ENCODE peak calls at places on chromosomes 2 and 18, in nine cellular contexts. M, I, R, O, U, J, Q, V and G are unnamed samples.

GRCh38 chr18:62778976-62779869 is 63.9 kb downstream of the PHLPP1 start:
- DNase-seq in M (no peak), I (no peak), R (no peak), O (no peak), U (no peak), J (no peak), Q (no peak), V (no peak), G (no peak)

GRCh38 chr2:181762848-181763247 is 82.5 kb upstream of the NEUROD1 start:
- DNase-seq in M (no peak), I (no peak), R (no peak), O (no peak), U (no peak), J (no peak), Q (no peak), V (no peak), G (no peak)

GRCh38 chr2:15814946-15815345 is 125.4 kb upstream of the MYCN start:
- DNase-seq in M (no peak), I (no peak), R (no peak), O (no peak), U (no peak), J (no peak), Q (no peak), V (no peak), G (no peak)

GRCh38 chr2:152523091-152523490 is 188.1 kb downstream of the FMNL2 start:
- DNase-seq in M (peak; percentile 86), I (peak; percentile 72), R (no peak), O (no peak), U (no peak), J (no peak), Q (peak; percentile 70), V (no peak), G (no peak)

GRCh38 chr18:56035546-56035945 is 447.6 kb upstream of the TCF4 start:
- DNase-seq in M (no peak), I (no peak), R (no peak), O (no peak), U (no peak), J (no peak), Q (no peak), V (no peak), G (no peak)

GRCh38 chr2:10169581-10169980 is 47.0 kb downstream of the RRM2 start:
- DNase-seq in M (peak; percentile 19), I (no peak), R (no peak), O (no peak), U (no peak), J (no peak), Q (no peak), V (no peak), G (no peak)

GRCh38 chr2:85935746-85936208 is 47.0 kb upstream of the ST3GAL5 start:
- DNase-seq in M (peak; percentile 71), I (peak; percentile 89), R (peak; percentile 72), O (no peak), U (no peak), J (no peak), Q (peak; percentile 40), V (peak; percentile 87), G (no peak)

GRCh38 chr2:62883629-62884028 is 167.0 kb upstream of the OTX1 start:
- DNase-seq in M (no peak), I (no peak), R (no peak), O (no peak), U (no peak), J (no peak), Q (no peak), V (no peak), G (no peak)

GRCh38 chr2:167404896-167405295 is 516.6 kb downstream of the XIRP2 start:
- DNase-seq in M (peak; percentile 43), I (peak; percentile 82), R (no peak), O (no peak), U (no peak), J (no peak), Q (peak; percentile 8), V (no peak), G (no peak)

GRCh38 chr2:8680931-8681760 is 710 bp upstream of the ID2 start:
- DNase-seq in M (peak; percentile 92), I (peak; percentile 90), R (peak; percentile 81), O (peak; percentile 75), U (no peak), J (peak; percentile 64), Q (no peak), V (no peak), G (peak; percentile 74)

GRCh38 chr2:38430196-38430595 is 53.1 kb upstream of the ATL2 start:
- DNase-seq in M (no peak), I (no peak), R (no peak), O (no peak), U (no peak), J (no peak), Q (no peak), V (no peak), G (no peak)

GRCh38 chr2:238457927-238458324 is 31.2 kb downstream of the ASB1 start:
- DNase-seq in M (no peak), I (no peak), R (no peak), O (no peak), U (no peak), J (no peak), Q (no peak), V (no peak), G (no peak)

GRCh38 chr18:75267643-75268184 is 57.1 kb downstream of the TSHZ1 start:
- DNase-seq in M (no peak), I (no peak), R (no peak), O (peak; percentile 45), U (no peak), J (no peak), Q (no peak), V (no peak), G (no peak)

GRCh38 chr2:200746301-200746700 is 65.4 kb upstream of the BZW1 start:
- DNase-seq in M (no peak), I (no peak), R (no peak), O (no peak), U (no peak), J (no peak), Q (no peak), V (no peak), G (no peak)

GRCh38 chr18:41532344-41533086 is 422.5 kb upstream of the PIK3C3 start:
- DNase-seq in M (peak; percentile 1), I (peak; percentile 33), R (no peak), O (no peak), U (no peak), J (no peak), Q (no peak), V (no peak), G (no peak)
- TF ChIP-seq CTCF in M (peak; percentile 14), I (peak; percentile 49), R (no peak), O (no peak), U (no peak), J (peak; percentile 23), Q (peak; percentile 33), V (no peak), G (no peak)

DNA sequence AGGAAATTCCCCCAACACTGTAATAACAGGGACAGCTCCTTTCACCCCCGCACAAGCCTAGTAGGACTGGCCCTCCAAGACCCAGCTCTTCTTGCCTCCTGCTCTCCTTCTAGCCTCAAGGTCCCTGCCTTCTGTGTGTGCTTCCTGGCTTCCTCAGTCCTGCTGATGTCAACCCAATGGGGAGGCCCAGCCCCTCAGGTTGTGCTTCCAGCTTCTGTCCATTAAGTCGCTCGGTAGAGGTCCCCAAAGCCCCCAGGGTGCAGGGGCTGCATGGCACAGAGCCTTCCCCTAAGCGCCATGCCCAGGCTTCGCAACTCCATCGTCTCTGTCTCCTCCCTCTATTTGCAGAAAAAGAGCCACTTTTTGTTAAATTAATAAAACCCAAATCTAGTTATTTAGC is 39.0 kb downstream of the BOK start:
- DNase-seq in M (no peak), I (no peak), R (no peak), O (no peak), U (no peak), J (no peak), Q (no peak), V (no peak), G (no peak)
- TF ChIP-seq CTCF in M (no peak), I (no peak), R (no peak), O (no peak), U (no peak), J (no peak), Q (no peak), V (no peak), G (no peak)

GRCh38 chr2:224378087-224379085 is 23.5 kb downstream of the FAM124B start:
- DNase-seq in M (no peak), I (peak; percentile 20), R (no peak), O (no peak), U (no peak), J (no peak), Q (no peak), V (no peak), G (no peak)
- TF ChIP-seq CTCF in M (peak; percentile 18), I (peak; percentile 52), R (no peak), O (no peak), U (peak; percentile 5), J (peak; percentile 19), Q (peak; percentile 17), V (no peak), G (no peak)

GRCh38 chr2:133884739-133885381 is 316.6 kb upstream of the NCKAP5 start:
- DNase-seq in M (peak; percentile 51), I (peak; percentile 48), R (no peak), O (peak; percentile 31), U (no peak), J (no peak), Q (no peak), V (no peak), G (no peak)
- TF ChIP-seq CTCF in M (peak; percentile 64), I (peak; percentile 35), R (peak; percentile 29), O (no peak), U (peak; percentile 28), J (peak; percentile 35), Q (no peak), V (peak; percentile 34), G (no peak)

GRCh38 chr2:240858871-240859270 is 9.8 kb upstream of the AGXT start:
- DNase-seq in M (no peak), I (no peak), R (no peak), O (no peak), U (no peak), J (no peak), Q (no peak), V (no peak), G (no peak)

GRCh38 chr2:240858321-240858720 is 10.3 kb upstream of the AGXT start:
- DNase-seq in M (no peak), I (no peak), R (no peak), O (no peak), U (no peak), J (no peak), Q (no peak), V (no peak), G (no peak)

GRCh38 chr2:240855670-240856069 is 13.0 kb upstream of the AGXT start:
- DNase-seq in M (no peak), I (no peak), R (no peak), O (no peak), U (no peak), J (no peak), Q (no peak), V (no peak), G (no peak)

GRCh38 chr2:240857039-240858008 is 11.3 kb upstream of the AGXT start:
- DNase-seq in M (no peak), I (no peak), R (no peak), O (no peak), U (no peak), J (no peak), Q (no peak), V (no peak), G (no peak)

GRCh38 chr2:240856151-240856980 is 12.3 kb upstream of the AGXT start:
- DNase-seq in M (no peak), I (no peak), R (no peak), O (no peak), U (no peak), J (no peak), Q (no peak), V (peak; percentile 25), G (no peak)
- TF ChIP-seq CTCF in M (peak; percentile 15), I (peak; percentile 18), R (no peak), O (no peak), U (peak; percentile 15), J (no peak), Q (peak; percentile 16), V (no peak), G (no peak)